ENCODE peak calls at places on chromosomes 2 and 18, in ten cellular contexts. One of them, this sample, is unnamed.

GRCh38 chr2:119520696-119521436 is 3.4 kb downstream of the SCTR start:
- DNase-seq in non-pigmented ciliary epithelial cell: no peak
- DNase-seq in IMR-90: no peak
- DNase-seq in stimulated activated CD4-positive, alpha-beta T cell treated with anti-CD3 and anti-CD28 coated beads, TNF-alpha, amount 100 ng/mL, for 4 hours: no peak
- DNase-seq in dorsolateral prefrontal cortex: no peak
- DNase-seq in fibroblast of villous mesenchyme: no peak
- DNase-seq in SHP77 treated with DMSO at 0.1 percent for 48 hours: no peak
- DNase-seq in A172: no peak
- DNase-seq in activated CD4-positive, alpha-beta memory T cell treated with anti-CD3 and anti-CD28 coated beads for 36 hours: no peak
- DNase-seq in activated CD4-positive, alpha-beta T cell treated with anti-CD3 and anti-CD28 coated beads for 24 hours: no peak
- DNase-seq in this sample: no peak

GRCh38 chr18:9242987-9243386 is 91.6 kb upstream of the TWSG1 start:
- DNase-seq in non-pigmented ciliary epithelial cell: no peak
- DNase-seq in IMR-90: no peak
- DNase-seq in stimulated activated CD4-positive, alpha-beta T cell treated with anti-CD3 and anti-CD28 coated beads, TNF-alpha, amount 100 ng/mL, for 4 hours: no peak
- DNase-seq in dorsolateral prefrontal cortex: no peak
- DNase-seq in fibroblast of villous mesenchyme: no peak
- DNase-seq in SHP77 treated with DMSO at 0.1 percent for 48 hours: no peak
- DNase-seq in A172: no peak
- DNase-seq in activated CD4-positive, alpha-beta memory T cell treated with anti-CD3 and anti-CD28 coated beads for 36 hours: no peak
- DNase-seq in activated CD4-positive, alpha-beta T cell treated with anti-CD3 and anti-CD28 coated beads for 24 hours: no peak
- DNase-seq in this sample: no peak

GRCh38 chr18:70998490-70998889 is 709.6 kb downstream of the SOCS6 start:
- DNase-seq in non-pigmented ciliary epithelial cell: no peak
- DNase-seq in IMR-90: no peak
- DNase-seq in stimulated activated CD4-positive, alpha-beta T cell treated with anti-CD3 and anti-CD28 coated beads, TNF-alpha, amount 100 ng/mL, for 4 hours: no peak
- DNase-seq in dorsolateral prefrontal cortex: no peak
- DNase-seq in fibroblast of villous mesenchyme: no peak
- DNase-seq in SHP77 treated with DMSO at 0.1 percent for 48 hours: no peak
- DNase-seq in A172: no peak
- DNase-seq in activated CD4-positive, alpha-beta memory T cell treated with anti-CD3 and anti-CD28 coated beads for 36 hours: no peak
- DNase-seq in activated CD4-positive, alpha-beta T cell treated with anti-CD3 and anti-CD28 coated beads for 24 hours: no peak
- DNase-seq in this sample: no peak

GRCh38 chr18:63775166-63775730 is at the start of gene SERPINB7:
- DNase-seq in non-pigmented ciliary epithelial cell: peak; percentile 49
- DNase-seq in IMR-90: peak; percentile 95
- DNase-seq in stimulated activated CD4-positive, alpha-beta T cell treated with anti-CD3 and anti-CD28 coated beads, TNF-alpha, amount 100 ng/mL, for 4 hours: no peak
- DNase-seq in dorsolateral prefrontal cortex: no peak
- DNase-seq in fibroblast of villous mesenchyme: peak; percentile 46
- DNase-seq in SHP77 treated with DMSO at 0.1 percent for 48 hours: no peak
- DNase-seq in A172: peak; percentile 74
- DNase-seq in activated CD4-positive, alpha-beta memory T cell treated with anti-CD3 and anti-CD28 coated beads for 36 hours: no peak
- DNase-seq in activated CD4-positive, alpha-beta T cell treated with anti-CD3 and anti-CD28 coated beads for 24 hours: no peak
- DNase-seq in this sample: no peak

GRCh38 chr18:67199993-67200617 is 316.4 kb downstream of the DSEL start:
- DNase-seq in non-pigmented ciliary epithelial cell: peak; percentile 36
- DNase-seq in IMR-90: peak; percentile 69
- DNase-seq in stimulated activated CD4-positive, alpha-beta T cell treated with anti-CD3 and anti-CD28 coated beads, TNF-alpha, amount 100 ng/mL, for 4 hours: no peak
- DNase-seq in dorsolateral prefrontal cortex: no peak
- DNase-seq in fibroblast of villous mesenchyme: peak; percentile 65
- DNase-seq in SHP77 treated with DMSO at 0.1 percent for 48 hours: peak; percentile 61
- DNase-seq in A172: peak; percentile 19
- DNase-seq in activated CD4-positive, alpha-beta memory T cell treated with anti-CD3 and anti-CD28 coated beads for 36 hours: no peak
- DNase-seq in activated CD4-positive, alpha-beta T cell treated with anti-CD3 and anti-CD28 coated beads for 24 hours: no peak
- DNase-seq in this sample: peak; percentile 94

GRCh38 chr18:59767732-59768131 is 70.5 kb upstream of the CCBE1 start:
- DNase-seq in non-pigmented ciliary epithelial cell: no peak
- DNase-seq in IMR-90: peak; percentile 78
- DNase-seq in stimulated activated CD4-positive, alpha-beta T cell treated with anti-CD3 and anti-CD28 coated beads, TNF-alpha, amount 100 ng/mL, for 4 hours: no peak
- DNase-seq in dorsolateral prefrontal cortex: no peak
- DNase-seq in fibroblast of villous mesenchyme: no peak
- DNase-seq in SHP77 treated with DMSO at 0.1 percent for 48 hours: no peak
- DNase-seq in A172: no peak
- DNase-seq in activated CD4-positive, alpha-beta memory T cell treated with anti-CD3 and anti-CD28 coated beads for 36 hours: no peak
- DNase-seq in activated CD4-positive, alpha-beta T cell treated with anti-CD3 and anti-CD28 coated beads for 24 hours: no peak
- DNase-seq in this sample: no peak

GRCh38 chr2:28516950-28517349 is 21.1 kb downstream of the PLB1 start:
- DNase-seq in non-pigmented ciliary epithelial cell: no peak
- DNase-seq in IMR-90: no peak
- DNase-seq in stimulated activated CD4-positive, alpha-beta T cell treated with anti-CD3 and anti-CD28 coated beads, TNF-alpha, amount 100 ng/mL, for 4 hours: no peak
- DNase-seq in dorsolateral prefrontal cortex: no peak
- DNase-seq in fibroblast of villous mesenchyme: peak; percentile 90
- DNase-seq in SHP77 treated with DMSO at 0.1 percent for 48 hours: no peak
- DNase-seq in A172: no peak
- DNase-seq in activated CD4-positive, alpha-beta memory T cell treated with anti-CD3 and anti-CD28 coated beads for 36 hours: no peak
- DNase-seq in activated CD4-positive, alpha-beta T cell treated with anti-CD3 and anti-CD28 coated beads for 24 hours: no peak
- DNase-seq in this sample: no peak

GRCh38 chr2:191657977-191658376 is 20.0 kb upstream of the NABP1 start:
- DNase-seq in non-pigmented ciliary epithelial cell: no peak
- DNase-seq in IMR-90: peak; percentile 78
- DNase-seq in stimulated activated CD4-positive, alpha-beta T cell treated with anti-CD3 and anti-CD28 coated beads, TNF-alpha, amount 100 ng/mL, for 4 hours: no peak
- DNase-seq in dorsolateral prefrontal cortex: no peak
- DNase-seq in fibroblast of villous mesenchyme: peak; percentile 33
- DNase-seq in SHP77 treated with DMSO at 0.1 percent for 48 hours: no peak
- DNase-seq in A172: no peak
- DNase-seq in activated CD4-positive, alpha-beta memory T cell treated with anti-CD3 and anti-CD28 coated beads for 36 hours: no peak
- DNase-seq in activated CD4-positive, alpha-beta T cell treated with anti-CD3 and anti-CD28 coated beads for 24 hours: no peak
- DNase-seq in this sample: no peak

GRCh38 chr2:64978514-64979268 is 10.5 kb upstream of the SLC1A4 start:
- DNase-seq in non-pigmented ciliary epithelial cell: no peak
- DNase-seq in IMR-90: peak; percentile 64
- DNase-seq in stimulated activated CD4-positive, alpha-beta T cell treated with anti-CD3 and anti-CD28 coated beads, TNF-alpha, amount 100 ng/mL, for 4 hours: no peak
- DNase-seq in dorsolateral prefrontal cortex: no peak
- DNase-seq in fibroblast of villous mesenchyme: no peak
- DNase-seq in SHP77 treated with DMSO at 0.1 percent for 48 hours: no peak
- DNase-seq in A172: peak; percentile 59
- DNase-seq in activated CD4-positive, alpha-beta memory T cell treated with anti-CD3 and anti-CD28 coated beads for 36 hours: no peak
- DNase-seq in activated CD4-positive, alpha-beta T cell treated with anti-CD3 and anti-CD28 coated beads for 24 hours: no peak
- DNase-seq in this sample: no peak

GRCh38 chr2:239165206-239165831 is 235.5 kb downstream of the HDAC4 start:
- DNase-seq in non-pigmented ciliary epithelial cell: no peak
- DNase-seq in IMR-90: no peak
- DNase-seq in stimulated activated CD4-positive, alpha-beta T cell treated with anti-CD3 and anti-CD28 coated beads, TNF-alpha, amount 100 ng/mL, for 4 hours: no peak
- DNase-seq in dorsolateral prefrontal cortex: peak; percentile 12
- DNase-seq in fibroblast of villous mesenchyme: no peak
- DNase-seq in SHP77 treated with DMSO at 0.1 percent for 48 hours: no peak
- DNase-seq in A172: no peak
- DNase-seq in activated CD4-positive, alpha-beta memory T cell treated with anti-CD3 and anti-CD28 coated beads for 36 hours: no peak
- DNase-seq in activated CD4-positive, alpha-beta T cell treated with anti-CD3 and anti-CD28 coated beads for 24 hours: no peak
- DNase-seq in this sample: no peak

GRCh38 chr2:64214281-64215115 is 70.3 kb upstream of the PELI1 start:
- DNase-seq in non-pigmented ciliary epithelial cell: no peak
- DNase-seq in IMR-90: no peak
- DNase-seq in stimulated activated CD4-positive, alpha-beta T cell treated with anti-CD3 and anti-CD28 coated beads, TNF-alpha, amount 100 ng/mL, for 4 hours: no peak
- DNase-seq in dorsolateral prefrontal cortex: no peak
- DNase-seq in fibroblast of villous mesenchyme: no peak
- DNase-seq in SHP77 treated with DMSO at 0.1 percent for 48 hours: no peak
- DNase-seq in A172: peak; percentile 19
- DNase-seq in activated CD4-positive, alpha-beta memory T cell treated with anti-CD3 and anti-CD28 coated beads for 36 hours: peak; percentile 59
- DNase-seq in activated CD4-positive, alpha-beta T cell treated with anti-CD3 and anti-CD28 coated beads for 24 hours: no peak
- DNase-seq in this sample: peak; percentile 75

GRCh38 chr2:201406077-201406662 is 45.1 kb downstream of the TRAK2 start:
- DNase-seq in non-pigmented ciliary epithelial cell: peak; percentile 53
- DNase-seq in IMR-90: peak; percentile 87
- DNase-seq in stimulated activated CD4-positive, alpha-beta T cell treated with anti-CD3 and anti-CD28 coated beads, TNF-alpha, amount 100 ng/mL, for 4 hours: no peak
- DNase-seq in dorsolateral prefrontal cortex: no peak
- DNase-seq in fibroblast of villous mesenchyme: peak; percentile 95
- DNase-seq in SHP77 treated with DMSO at 0.1 percent for 48 hours: no peak
- DNase-seq in A172: peak; percentile 35
- DNase-seq in activated CD4-positive, alpha-beta memory T cell treated with anti-CD3 and anti-CD28 coated beads for 36 hours: no peak
- DNase-seq in activated CD4-positive, alpha-beta T cell treated with anti-CD3 and anti-CD28 coated beads for 24 hours: no peak
- DNase-seq in this sample: no peak

GRCh38 chr2:23434721-23435121 is 49.7 kb downstream of the KLHL29 start:
- DNase-seq in non-pigmented ciliary epithelial cell: no peak
- DNase-seq in IMR-90: peak; percentile 87
- DNase-seq in stimulated activated CD4-positive, alpha-beta T cell treated with anti-CD3 and anti-CD28 coated beads, TNF-alpha, amount 100 ng/mL, for 4 hours: no peak
- DNase-seq in dorsolateral prefrontal cortex: no peak
- DNase-seq in fibroblast of villous mesenchyme: peak; percentile 64
- DNase-seq in SHP77 treated with DMSO at 0.1 percent for 48 hours: no peak
- DNase-seq in A172: no peak
- DNase-seq in activated CD4-positive, alpha-beta memory T cell treated with anti-CD3 and anti-CD28 coated beads for 36 hours: no peak
- DNase-seq in activated CD4-positive, alpha-beta T cell treated with anti-CD3 and anti-CD28 coated beads for 24 hours: no peak
- DNase-seq in this sample: no peak

GRCh38 chr2:47310801-47311560 is 92.0 kb upstream of the MSH2 start:
- DNase-seq in non-pigmented ciliary epithelial cell: no peak
- DNase-seq in IMR-90: no peak
- DNase-seq in stimulated activated CD4-positive, alpha-beta T cell treated with anti-CD3 and anti-CD28 coated beads, TNF-alpha, amount 100 ng/mL, for 4 hours: no peak
- DNase-seq in dorsolateral prefrontal cortex: peak; percentile 84
- DNase-seq in fibroblast of villous mesenchyme: no peak
- DNase-seq in SHP77 treated with DMSO at 0.1 percent for 48 hours: no peak
- DNase-seq in A172: peak; percentile 63
- DNase-seq in activated CD4-positive, alpha-beta memory T cell treated with anti-CD3 and anti-CD28 coated beads for 36 hours: no peak
- DNase-seq in activated CD4-positive, alpha-beta T cell treated with anti-CD3 and anti-CD28 coated beads for 24 hours: no peak
- DNase-seq in this sample: no peak

GRCh38 chr2:207202645-207203044 is 36.9 kb upstream of the KLF7 start:
- DNase-seq in non-pigmented ciliary epithelial cell: no peak
- DNase-seq in IMR-90: peak; percentile 53
- DNase-seq in stimulated activated CD4-positive, alpha-beta T cell treated with anti-CD3 and anti-CD28 coated beads, TNF-alpha, amount 100 ng/mL, for 4 hours: no peak
- DNase-seq in dorsolateral prefrontal cortex: no peak
- DNase-seq in fibroblast of villous mesenchyme: peak; percentile 50
- DNase-seq in SHP77 treated with DMSO at 0.1 percent for 48 hours: no peak
- DNase-seq in A172: peak; percentile 58
- DNase-seq in activated CD4-positive, alpha-beta memory T cell treated with anti-CD3 and anti-CD28 coated beads for 36 hours: peak; percentile 32
- DNase-seq in activated CD4-positive, alpha-beta T cell treated with anti-CD3 and anti-CD28 coated beads for 24 hours: no peak
- DNase-seq in this sample: no peak

GRCh38 chr2:6951046-6951445 is 33.8 kb downstream of the RNF144A start:
- DNase-seq in non-pigmented ciliary epithelial cell: no peak
- DNase-seq in IMR-90: no peak
- DNase-seq in stimulated activated CD4-positive, alpha-beta T cell treated with anti-CD3 and anti-CD28 coated beads, TNF-alpha, amount 100 ng/mL, for 4 hours: no peak
- DNase-seq in dorsolateral prefrontal cortex: no peak
- DNase-seq in fibroblast of villous mesenchyme: no peak
- DNase-seq in SHP77 treated with DMSO at 0.1 percent for 48 hours: no peak
- DNase-seq in A172: no peak
- DNase-seq in activated CD4-positive, alpha-beta memory T cell treated with anti-CD3 and anti-CD28 coated beads for 36 hours: no peak
- DNase-seq in activated CD4-positive, alpha-beta T cell treated with anti-CD3 and anti-CD28 coated beads for 24 hours: no peak
- DNase-seq in this sample: no peak

GRCh38 chr2:220147186-220147585 is 519.8 kb downstream of the SLC4A3 start:
- DNase-seq in non-pigmented ciliary epithelial cell: peak; percentile 50
- DNase-seq in IMR-90: peak; percentile 33
- DNase-seq in stimulated activated CD4-positive, alpha-beta T cell treated with anti-CD3 and anti-CD28 coated beads, TNF-alpha, amount 100 ng/mL, for 4 hours: no peak
- DNase-seq in dorsolateral prefrontal cortex: no peak
- DNase-seq in fibroblast of villous mesenchyme: no peak
- DNase-seq in SHP77 treated with DMSO at 0.1 percent for 48 hours: no peak
- DNase-seq in A172: peak; percentile 64
- DNase-seq in activated CD4-positive, alpha-beta memory T cell treated with anti-CD3 and anti-CD28 coated beads for 36 hours: no peak
- DNase-seq in activated CD4-positive, alpha-beta T cell treated with anti-CD3 and anti-CD28 coated beads for 24 hours: no peak
- DNase-seq in this sample: no peak

GRCh38 chr2:151632993-151633592 is 101.2 kb downstream of the NEB start:
- DNase-seq in non-pigmented ciliary epithelial cell: no peak
- DNase-seq in IMR-90: peak; percentile 22
- DNase-seq in stimulated activated CD4-positive, alpha-beta T cell treated with anti-CD3 and anti-CD28 coated beads, TNF-alpha, amount 100 ng/mL, for 4 hours: no peak
- DNase-seq in dorsolateral prefrontal cortex: no peak
- DNase-seq in fibroblast of villous mesenchyme: peak; percentile 36
- DNase-seq in SHP77 treated with DMSO at 0.1 percent for 48 hours: no peak
- DNase-seq in A172: no peak
- DNase-seq in activated CD4-positive, alpha-beta memory T cell treated with anti-CD3 and anti-CD28 coated beads for 36 hours: no peak
- DNase-seq in activated CD4-positive, alpha-beta T cell treated with anti-CD3 and anti-CD28 coated beads for 24 hours: no peak
- DNase-seq in this sample: no peak

GRCh38 chr2:7490672-7491071 is 573.5 kb downstream of the RNF144A start:
- DNase-seq in non-pigmented ciliary epithelial cell: no peak
- DNase-seq in IMR-90: no peak
- DNase-seq in stimulated activated CD4-positive, alpha-beta T cell treated with anti-CD3 and anti-CD28 coated beads, TNF-alpha, amount 100 ng/mL, for 4 hours: no peak
- DNase-seq in dorsolateral prefrontal cortex: no peak
- DNase-seq in fibroblast of villous mesenchyme: no peak
- DNase-seq in SHP77 treated with DMSO at 0.1 percent for 48 hours: no peak
- DNase-seq in A172: no peak
- DNase-seq in activated CD4-positive, alpha-beta memory T cell treated with anti-CD3 and anti-CD28 coated beads for 36 hours: no peak
- DNase-seq in activated CD4-positive, alpha-beta T cell treated with anti-CD3 and anti-CD28 coated beads for 24 hours: no peak
- DNase-seq in this sample: no peak

GRCh38 chr2:36169843-36170242 is 185.7 kb upstream of the CRIM1 start:
- DNase-seq in non-pigmented ciliary epithelial cell: no peak
- DNase-seq in IMR-90: no peak
- DNase-seq in stimulated activated CD4-positive, alpha-beta T cell treated with anti-CD3 and anti-CD28 coated beads, TNF-alpha, amount 100 ng/mL, for 4 hours: no peak
- DNase-seq in dorsolateral prefrontal cortex: no peak
- DNase-seq in fibroblast of villous mesenchyme: no peak
- DNase-seq in SHP77 treated with DMSO at 0.1 percent for 48 hours: no peak
- DNase-seq in A172: no peak
- DNase-seq in activated CD4-positive, alpha-beta memory T cell treated with anti-CD3 and anti-CD28 coated beads for 36 hours: no peak
- DNase-seq in activated CD4-positive, alpha-beta T cell treated with anti-CD3 and anti-CD28 coated beads for 24 hours: no peak
- DNase-seq in this sample: no peak

GRCh38 chr2:27932396-27932795 is 41.9 kb downstream of the BABAM2 start:
- DNase-seq in non-pigmented ciliary epithelial cell: no peak
- DNase-seq in IMR-90: peak; percentile 64
- DNase-seq in stimulated activated CD4-positive, alpha-beta T cell treated with anti-CD3 and anti-CD28 coated beads, TNF-alpha, amount 100 ng/mL, for 4 hours: no peak
- DNase-seq in dorsolateral prefrontal cortex: no peak
- DNase-seq in fibroblast of villous mesenchyme: peak; percentile 38
- DNase-seq in SHP77 treated with DMSO at 0.1 percent for 48 hours: no peak
- DNase-seq in A172: peak; percentile 56
- DNase-seq in activated CD4-positive, alpha-beta memory T cell treated with anti-CD3 and anti-CD28 coated beads for 36 hours: no peak
- DNase-seq in activated CD4-positive, alpha-beta T cell treated with anti-CD3 and anti-CD28 coated beads for 24 hours: no peak
- DNase-seq in this sample: no peak

GRCh38 chr2:46954951-46955571 is 39.5 kb upstream of the MCFD2 start:
- DNase-seq in non-pigmented ciliary epithelial cell: peak; percentile 76
- DNase-seq in IMR-90: peak; percentile 93
- DNase-seq in stimulated activated CD4-positive, alpha-beta T cell treated with anti-CD3 and anti-CD28 coated beads, TNF-alpha, amount 100 ng/mL, for 4 hours: no peak
- DNase-seq in dorsolateral prefrontal cortex: no peak
- DNase-seq in fibroblast of villous mesenchyme: peak; percentile 87
- DNase-seq in SHP77 treated with DMSO at 0.1 percent for 48 hours: no peak
- DNase-seq in A172: peak; percentile 99
- DNase-seq in activated CD4-positive, alpha-beta memory T cell treated with anti-CD3 and anti-CD28 coated beads for 36 hours: no peak
- DNase-seq in activated CD4-positive, alpha-beta T cell treated with anti-CD3 and anti-CD28 coated beads for 24 hours: no peak
- DNase-seq in this sample: no peak

GRCh38 chr2:45778720-45779171 is 127.3 kb downstream of the PRKCE start:
- DNase-seq in non-pigmented ciliary epithelial cell: no peak
- DNase-seq in IMR-90: peak; percentile 63
- DNase-seq in stimulated activated CD4-positive, alpha-beta T cell treated with anti-CD3 and anti-CD28 coated beads, TNF-alpha, amount 100 ng/mL, for 4 hours: peak; percentile 6
- DNase-seq in dorsolateral prefrontal cortex: no peak
- DNase-seq in fibroblast of villous mesenchyme: peak; percentile 83
- DNase-seq in SHP77 treated with DMSO at 0.1 percent for 48 hours: no peak
- DNase-seq in A172: peak; percentile 56
- DNase-seq in activated CD4-positive, alpha-beta memory T cell treated with anti-CD3 and anti-CD28 coated beads for 36 hours: peak; percentile 68
- DNase-seq in activated CD4-positive, alpha-beta T cell treated with anti-CD3 and anti-CD28 coated beads for 24 hours: peak; percentile 48
- DNase-seq in this sample: peak; percentile 47

GRCh38 chr2:37627715-37628114 is 43.7 kb downstream of the CDC42EP3 start:
- DNase-seq in non-pigmented ciliary epithelial cell: no peak
- DNase-seq in IMR-90: peak; percentile 65
- DNase-seq in stimulated activated CD4-positive, alpha-beta T cell treated with anti-CD3 and anti-CD28 coated beads, TNF-alpha, amount 100 ng/mL, for 4 hours: no peak
- DNase-seq in dorsolateral prefrontal cortex: no peak
- DNase-seq in fibroblast of villous mesenchyme: no peak
- DNase-seq in SHP77 treated with DMSO at 0.1 percent for 48 hours: no peak
- DNase-seq in A172: no peak
- DNase-seq in activated CD4-positive, alpha-beta memory T cell treated with anti-CD3 and anti-CD28 coated beads for 36 hours: no peak
- DNase-seq in activated CD4-positive, alpha-beta T cell treated with anti-CD3 and anti-CD28 coated beads for 24 hours: no peak
- DNase-seq in this sample: no peak

GRCh38 chr2:160253440-160254296 is 53.6 kb upstream of the ITGB6 start:
- DNase-seq in non-pigmented ciliary epithelial cell: no peak
- DNase-seq in IMR-90: peak; percentile 43
- DNase-seq in stimulated activated CD4-positive, alpha-beta T cell treated with anti-CD3 and anti-CD28 coated beads, TNF-alpha, amount 100 ng/mL, for 4 hours: no peak
- DNase-seq in dorsolateral prefrontal cortex: no peak
- DNase-seq in fibroblast of villous mesenchyme: no peak
- DNase-seq in SHP77 treated with DMSO at 0.1 percent for 48 hours: no peak
- DNase-seq in A172: peak; percentile 42
- DNase-seq in activated CD4-positive, alpha-beta memory T cell treated with anti-CD3 and anti-CD28 coated beads for 36 hours: no peak
- DNase-seq in activated CD4-positive, alpha-beta T cell treated with anti-CD3 and anti-CD28 coated beads for 24 hours: no peak
- DNase-seq in this sample: no peak

GRCh38 chr18:55407191-55407590 is 180.8 kb downstream of the TCF4 start:
- DNase-seq in non-pigmented ciliary epithelial cell: no peak
- DNase-seq in IMR-90: no peak
- DNase-seq in stimulated activated CD4-positive, alpha-beta T cell treated with anti-CD3 and anti-CD28 coated beads, TNF-alpha, amount 100 ng/mL, for 4 hours: no peak
- DNase-seq in dorsolateral prefrontal cortex: no peak
- DNase-seq in fibroblast of villous mesenchyme: no peak
- DNase-seq in SHP77 treated with DMSO at 0.1 percent for 48 hours: peak; percentile 34
- DNase-seq in A172: peak; percentile 14
- DNase-seq in activated CD4-positive, alpha-beta memory T cell treated with anti-CD3 and anti-CD28 coated beads for 36 hours: no peak
- DNase-seq in activated CD4-positive, alpha-beta T cell treated with anti-CD3 and anti-CD28 coated beads for 24 hours: no peak
- DNase-seq in this sample: peak; percentile 83

GRCh38 chr2:213627054-213627710 is 342.9 kb downstream of the SPAG16 start:
- DNase-seq in non-pigmented ciliary epithelial cell: no peak
- DNase-seq in IMR-90: no peak
- DNase-seq in stimulated activated CD4-positive, alpha-beta T cell treated with anti-CD3 and anti-CD28 coated beads, TNF-alpha, amount 100 ng/mL, for 4 hours: no peak
- DNase-seq in dorsolateral prefrontal cortex: no peak
- DNase-seq in fibroblast of villous mesenchyme: no peak
- DNase-seq in SHP77 treated with DMSO at 0.1 percent for 48 hours: no peak
- DNase-seq in A172: no peak
- DNase-seq in activated CD4-positive, alpha-beta memory T cell treated with anti-CD3 and anti-CD28 coated beads for 36 hours: no peak
- DNase-seq in activated CD4-positive, alpha-beta T cell treated with anti-CD3 and anti-CD28 coated beads for 24 hours: no peak
- DNase-seq in this sample: no peak

GRCh38 chr2:213016166-213016983 is 135.0 kb downstream of the IKZF2 start:
- DNase-seq in non-pigmented ciliary epithelial cell: no peak
- DNase-seq in IMR-90: no peak
- DNase-seq in stimulated activated CD4-positive, alpha-beta T cell treated with anti-CD3 and anti-CD28 coated beads, TNF-alpha, amount 100 ng/mL, for 4 hours: no peak
- DNase-seq in dorsolateral prefrontal cortex: no peak
- DNase-seq in fibroblast of villous mesenchyme: no peak
- DNase-seq in SHP77 treated with DMSO at 0.1 percent for 48 hours: no peak
- DNase-seq in A172: no peak
- DNase-seq in activated CD4-positive, alpha-beta memory T cell treated with anti-CD3 and anti-CD28 coated beads for 36 hours: no peak
- DNase-seq in activated CD4-positive, alpha-beta T cell treated with anti-CD3 and anti-CD28 coated beads for 24 hours: no peak
- DNase-seq in this sample: no peak

This sample was measured in NCI-H146.